ENCODE peak calls at places on chromosomes 13 and 19, in seven cellular contexts. One of them, this sample, is unnamed. For H3K36me3 and H3K27me3, the result is how much of the 10 kb centered on the place peaks cover.

GRCh38 chr13:99977334-99977911 is 4.2 kb upstream of the ZIC2 start:
- DNase-seq in astrocyte: no peak
- DNase-seq in body of pancreas: no peak
- DNase-seq in GM12878: no peak
- DNase-seq in CD8-positive, alpha-beta memory T cell: no peak
- DNase-seq in colonic mucosa: no peak
- DNase-seq in CD4-positive, CD25-positive, alpha-beta regulatory T cell: no peak
- DNase-seq in this sample: no peak

GRCh38 chr19:47141695-47142094 is 11.1 kb downstream of the SAE1 start:
- DNase-seq in body of pancreas: no peak
- DNase-seq in GM12878: no peak
- DNase-seq in CD4-positive, CD25-positive, alpha-beta regulatory T cell: no peak
- DNase-seq in astrocyte: no peak
- DNase-seq in colonic mucosa: no peak
- DNase-seq in CD8-positive, alpha-beta memory T cell: no peak
- DNase-seq in this sample: no peak

GRCh38 chr19:49954933-49955332 is 6.0 kb downstream of the SIGLEC11 start:
- DNase-seq in astrocyte: no peak
- DNase-seq in colonic mucosa: no peak
- DNase-seq in body of pancreas: peak
- DNase-seq in CD8-positive, alpha-beta memory T cell: no peak
- DNase-seq in GM12878: no peak
- DNase-seq in CD4-positive, CD25-positive, alpha-beta regulatory T cell: no peak
- DNase-seq in this sample: no peak

GRCh38 chr19:3367572-3368440 is 1.4 kb downstream of the NFIC start:
- DNase-seq in GM12878: no peak
- DNase-seq in body of pancreas: peak
- DNase-seq in CD4-positive, CD25-positive, alpha-beta regulatory T cell: no peak
- DNase-seq in colonic mucosa: peak
- DNase-seq in CD8-positive, alpha-beta memory T cell: no peak
- DNase-seq in astrocyte: no peak
- DNase-seq in this sample: no peak

GRCh38 chr13:48775804-48776203 is 122.1 kb downstream of the CYSLTR2 start:
- DNase-seq in CD8-positive, alpha-beta memory T cell: no peak
- DNase-seq in GM12878: no peak
- DNase-seq in astrocyte: peak
- DNase-seq in body of pancreas: no peak
- DNase-seq in colonic mucosa: no peak
- DNase-seq in CD4-positive, CD25-positive, alpha-beta regulatory T cell: no peak
- DNase-seq in this sample: no peak

GRCh38 chr19:38213911-38214625 is 10.0 kb downstream of the DPF1 start:
- DNase-seq in astrocyte: peak
- DNase-seq in CD4-positive, CD25-positive, alpha-beta regulatory T cell: peak
- DNase-seq in colonic mucosa: no peak
- DNase-seq in body of pancreas: no peak
- DNase-seq in CD8-positive, alpha-beta memory T cell: peak
- DNase-seq in GM12878: peak
- DNase-seq in this sample: no peak

GRCh38 chr19:7977723-7978040 is 27.8 kb downstream of the ELAVL1 start:
- DNase-seq in GM12878: no peak
- DNase-seq in CD4-positive, CD25-positive, alpha-beta regulatory T cell: no peak
- DNase-seq in CD8-positive, alpha-beta memory T cell: no peak
- DNase-seq in body of pancreas: no peak
- DNase-seq in astrocyte: no peak
- DNase-seq in colonic mucosa: no peak
- DNase-seq in this sample: no peak

GRCh38 chr13:41622545-41623429 is 165.4 kb downstream of the RGCC start:
- DNase-seq in CD8-positive, alpha-beta memory T cell: no peak
- DNase-seq in CD4-positive, CD25-positive, alpha-beta regulatory T cell: no peak
- DNase-seq in colonic mucosa: no peak
- DNase-seq in body of pancreas: no peak
- DNase-seq in astrocyte: peak
- DNase-seq in GM12878: no peak
- DNase-seq in this sample: no peak

GRCh38 chr13:32309812-32310706 is 5.1 kb downstream of the ZAR1L start:
- DNase-seq in body of pancreas: peak
- DNase-seq in colonic mucosa: peak
- DNase-seq in GM12878: no peak
- DNase-seq in CD4-positive, CD25-positive, alpha-beta regulatory T cell: no peak
- DNase-seq in astrocyte: peak
- DNase-seq in CD8-positive, alpha-beta memory T cell: no peak
- DNase-seq in this sample: peak

GRCh38 chr19:13163609-13164364 is 13.6 kb downstream of the IER2 start:
- DNase-seq in body of pancreas: peak
- DNase-seq in colonic mucosa: peak
- DNase-seq in GM12878: no peak
- DNase-seq in CD8-positive, alpha-beta memory T cell: no peak
- DNase-seq in astrocyte: peak
- DNase-seq in CD4-positive, CD25-positive, alpha-beta regulatory T cell: peak
- DNase-seq in this sample: peak

GRCh38 chr19:54452626-54453025 is 3.6 kb downstream of the LENG8 start:
- DNase-seq in astrocyte: no peak
- DNase-seq in colonic mucosa: no peak
- DNase-seq in GM12878: no peak
- DNase-seq in body of pancreas: no peak
- DNase-seq in CD4-positive, CD25-positive, alpha-beta regulatory T cell: no peak
- DNase-seq in CD8-positive, alpha-beta memory T cell: no peak
- DNase-seq in this sample: no peak

GRCh38 chr19:54455786-54456422 is 6.9 kb downstream of the LENG8 start:
- DNase-seq in GM12878: no peak
- DNase-seq in CD4-positive, CD25-positive, alpha-beta regulatory T cell: no peak
- DNase-seq in astrocyte: no peak
- DNase-seq in colonic mucosa: no peak
- DNase-seq in CD8-positive, alpha-beta memory T cell: no peak
- DNase-seq in body of pancreas: no peak
- DNase-seq in this sample: no peak

GRCh38 chr19:54451997-54452396 is 3.0 kb downstream of the LENG8 start:
- DNase-seq in colonic mucosa: no peak
- DNase-seq in body of pancreas: no peak
- DNase-seq in CD8-positive, alpha-beta memory T cell: no peak
- DNase-seq in GM12878: no peak
- DNase-seq in astrocyte: no peak
- DNase-seq in CD4-positive, CD25-positive, alpha-beta regulatory T cell: no peak
- DNase-seq in this sample: no peak

GRCh38 chr19:54454781-54455675 is 6.0 kb downstream of the LENG8 start:
- DNase-seq in CD8-positive, alpha-beta memory T cell: no peak
- DNase-seq in CD4-positive, CD25-positive, alpha-beta regulatory T cell: no peak
- DNase-seq in body of pancreas: no peak
- DNase-seq in colonic mucosa: no peak
- DNase-seq in GM12878: no peak
- DNase-seq in astrocyte: no peak
- DNase-seq in this sample: no peak

GRCh38 chr19:54453921-54454780 is 5.2 kb downstream of the LENG8 start:
- DNase-seq in astrocyte: no peak
- DNase-seq in CD8-positive, alpha-beta memory T cell: no peak
- DNase-seq in body of pancreas: no peak
- DNase-seq in CD4-positive, CD25-positive, alpha-beta regulatory T cell: no peak
- DNase-seq in GM12878: no peak
- DNase-seq in colonic mucosa: no peak
- DNase-seq in this sample: no peak
- H3K36me3 ChIP-seq in astrocyte: under half
- H3K36me3 ChIP-seq in CD8-positive, alpha-beta memory T cell: half or more
- H3K36me3 ChIP-seq in body of pancreas: under half
- H3K36me3 ChIP-seq in CD4-positive, CD25-positive, alpha-beta regulatory T cell: half or more
- H3K36me3 ChIP-seq in GM12878: half or more
- H3K36me3 ChIP-seq in colonic mucosa: under half
- H3K36me3 ChIP-seq in this sample: half or more

GRCh38 chr13:112897956-112898785 is 70.8 kb upstream of the MCF2L start:
- DNase-seq in CD8-positive, alpha-beta memory T cell: no peak
- DNase-seq in astrocyte: no peak
- DNase-seq in CD4-positive, CD25-positive, alpha-beta regulatory T cell: no peak
- DNase-seq in colonic mucosa: no peak
- DNase-seq in GM12878: no peak
- DNase-seq in body of pancreas: no peak
- DNase-seq in this sample: peak

GRCh38 chr13:112898786-112899617 is 70.0 kb upstream of the MCF2L start:
- DNase-seq in GM12878: no peak
- DNase-seq in colonic mucosa: no peak
- DNase-seq in CD4-positive, CD25-positive, alpha-beta regulatory T cell: no peak
- DNase-seq in CD8-positive, alpha-beta memory T cell: no peak
- DNase-seq in astrocyte: no peak
- DNase-seq in body of pancreas: no peak
- DNase-seq in this sample: peak

GRCh38 chr13:112900691-112901091 is 68.3 kb upstream of the MCF2L start:
- DNase-seq in colonic mucosa: no peak
- DNase-seq in body of pancreas: no peak
- DNase-seq in astrocyte: no peak
- DNase-seq in CD4-positive, CD25-positive, alpha-beta regulatory T cell: no peak
- DNase-seq in CD8-positive, alpha-beta memory T cell: no peak
- DNase-seq in GM12878: no peak
- DNase-seq in this sample: peak

GRCh38 chr13:112901951-112902651 is 66.9 kb upstream of the MCF2L start:
- DNase-seq in GM12878: no peak
- DNase-seq in astrocyte: no peak
- DNase-seq in body of pancreas: peak
- DNase-seq in colonic mucosa: no peak
- DNase-seq in CD4-positive, CD25-positive, alpha-beta regulatory T cell: no peak
- DNase-seq in CD8-positive, alpha-beta memory T cell: no peak
- DNase-seq in this sample: peak

DNA sequence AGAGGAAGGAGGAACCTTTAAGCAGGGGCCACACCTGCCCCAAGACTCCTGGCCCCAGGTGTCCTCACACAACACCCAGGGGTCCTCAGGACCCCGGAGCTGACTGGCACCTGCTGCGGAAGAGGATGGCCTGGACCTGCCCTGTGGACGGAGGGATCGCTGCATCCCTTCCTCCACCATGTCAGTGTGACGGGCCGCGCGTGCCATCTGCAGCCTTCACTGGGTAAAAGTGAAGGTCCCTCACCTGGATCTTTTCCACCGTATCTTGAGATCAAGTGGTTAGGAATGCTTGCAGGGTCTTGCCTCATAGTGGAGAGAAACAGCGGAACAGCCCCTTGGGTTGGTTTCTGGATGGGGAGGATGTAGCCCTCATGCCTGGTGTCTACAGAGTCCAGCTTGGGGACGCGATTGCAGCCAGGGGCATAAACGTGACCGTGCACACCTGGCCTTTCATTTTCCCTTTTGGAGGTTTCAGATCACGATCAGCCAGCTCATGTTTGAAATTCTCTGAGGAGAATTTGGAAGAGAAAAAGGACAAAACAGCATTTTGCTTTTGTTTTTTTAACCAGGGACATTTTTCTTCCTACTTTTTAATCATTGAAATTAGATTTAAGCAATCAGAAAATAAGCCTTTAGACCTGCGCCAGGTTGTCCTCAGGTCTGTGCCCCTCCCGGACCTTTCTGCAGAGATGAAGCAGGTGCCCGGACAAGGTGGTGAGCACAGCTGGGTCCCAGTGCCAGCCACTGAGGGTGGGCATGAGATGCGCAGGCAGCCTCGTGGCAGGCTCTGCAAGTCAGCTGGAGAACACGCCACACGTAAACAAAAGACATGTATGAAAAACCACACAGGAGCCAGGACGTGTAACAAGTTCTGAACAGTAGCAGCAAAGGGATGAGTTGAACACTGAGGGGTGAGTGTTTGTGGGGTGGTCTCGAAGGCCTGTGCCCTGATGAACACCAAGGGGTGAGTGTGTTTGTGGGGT is 69.1 kb upstream of the MCF2L start:
- DNase-seq in CD4-positive, CD25-positive, alpha-beta regulatory T cell: no peak
- DNase-seq in colonic mucosa: no peak
- DNase-seq in CD8-positive, alpha-beta memory T cell: no peak
- DNase-seq in astrocyte: no peak
- DNase-seq in body of pancreas: no peak
- DNase-seq in GM12878: no peak
- DNase-seq in this sample: peak
- H3K27me3 ChIP-seq in CD4-positive, CD25-positive, alpha-beta regulatory T cell: under half
- H3K27me3 ChIP-seq in colonic mucosa: under half
- H3K27me3 ChIP-seq in CD8-positive, alpha-beta memory T cell: under half
- H3K27me3 ChIP-seq in astrocyte: under half
- H3K27me3 ChIP-seq in body of pancreas: under half
- H3K27me3 ChIP-seq in GM12878: under half
- H3K27me3 ChIP-seq in this sample: under half

DNA sequence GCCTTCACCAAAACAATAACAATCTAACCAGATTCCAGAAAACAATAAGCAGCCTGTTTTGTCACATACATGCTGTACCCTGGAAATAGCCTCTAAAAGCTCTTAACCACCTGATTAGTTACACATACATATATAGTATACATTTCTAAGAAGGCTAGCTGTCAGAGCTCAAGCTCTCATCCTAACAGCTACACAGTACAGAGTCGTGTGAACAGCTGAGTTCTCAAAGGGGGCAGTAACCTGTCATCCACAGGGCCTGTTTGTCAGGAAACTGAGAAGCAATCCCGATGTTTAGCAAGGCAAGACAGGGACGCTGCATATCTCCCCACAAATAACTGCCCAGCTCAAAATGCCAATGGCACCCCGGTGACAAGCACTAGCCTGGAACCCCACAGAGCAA is 56.9 kb downstream of the STK24 start:
- DNase-seq in CD8-positive, alpha-beta memory T cell: no peak
- DNase-seq in colonic mucosa: no peak
- DNase-seq in CD4-positive, CD25-positive, alpha-beta regulatory T cell: no peak
- DNase-seq in astrocyte: no peak
- DNase-seq in body of pancreas: no peak
- DNase-seq in GM12878: no peak
- DNase-seq in this sample: no peak
- H3K27ac ChIP-seq in CD8-positive, alpha-beta memory T cell: no peak
- H3K27ac ChIP-seq in colonic mucosa: no peak
- H3K27ac ChIP-seq in CD4-positive, CD25-positive, alpha-beta regulatory T cell: peak
- H3K27ac ChIP-seq in astrocyte: no peak
- H3K27ac ChIP-seq in body of pancreas: peak
- H3K27ac ChIP-seq in GM12878: no peak
- H3K27ac ChIP-seq in this sample: no peak

DNA sequence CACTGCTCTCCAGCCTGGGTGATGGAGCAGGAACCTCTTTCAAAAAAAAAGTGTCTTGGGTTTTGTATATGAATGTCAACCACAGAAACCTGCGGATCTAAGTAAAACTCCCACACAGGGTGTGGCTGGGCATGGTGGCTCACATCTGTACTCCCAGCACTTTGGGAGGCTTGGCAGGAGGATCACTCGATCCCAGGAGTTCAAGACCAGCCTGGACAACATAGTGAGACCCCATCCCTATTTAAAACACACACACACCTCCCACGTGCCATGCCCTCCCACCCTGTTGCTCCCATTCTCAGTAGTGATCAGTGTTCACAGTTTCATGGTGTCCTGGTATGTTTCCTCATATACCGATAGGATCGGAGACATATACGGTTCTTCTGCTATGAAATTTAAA is 9.2 kb downstream of the TMED1 start:
- DNase-seq in CD8-positive, alpha-beta memory T cell: no peak
- DNase-seq in GM12878: no peak
- DNase-seq in body of pancreas: no peak
- DNase-seq in CD4-positive, CD25-positive, alpha-beta regulatory T cell: no peak
- DNase-seq in colonic mucosa: no peak
- DNase-seq in astrocyte: no peak
- DNase-seq in this sample: no peak
- H3K36me3 ChIP-seq in CD8-positive, alpha-beta memory T cell: under half
- H3K36me3 ChIP-seq in GM12878: under half
- H3K36me3 ChIP-seq in body of pancreas: under half
- H3K36me3 ChIP-seq in CD4-positive, CD25-positive, alpha-beta regulatory T cell: under half
- H3K36me3 ChIP-seq in colonic mucosa: under half
- H3K36me3 ChIP-seq in astrocyte: under half
- H3K36me3 ChIP-seq in this sample: half or more

GRCh38 chr19:19260842-19261241 is 12.3 kb downstream of the TM6SF2 start:
- DNase-seq in CD4-positive, CD25-positive, alpha-beta regulatory T cell: no peak
- DNase-seq in colonic mucosa: no peak
- DNase-seq in astrocyte: no peak
- DNase-seq in body of pancreas: no peak
- DNase-seq in GM12878: no peak
- DNase-seq in CD8-positive, alpha-beta memory T cell: no peak
- DNase-seq in this sample: no peak
- H3K27me3 ChIP-seq in CD4-positive, CD25-positive, alpha-beta regulatory T cell: under half
- H3K27me3 ChIP-seq in colonic mucosa: under half
- H3K27me3 ChIP-seq in astrocyte: under half
- H3K27me3 ChIP-seq in body of pancreas: under half
- H3K27me3 ChIP-seq in GM12878: under half
- H3K27me3 ChIP-seq in CD8-positive, alpha-beta memory T cell: under half
- H3K27me3 ChIP-seq in this sample: under half